ENCODE peak calls at places on chromosomes 13 and 19, in four cellular contexts. A is A172; F is T-helper 22 cell; N is stimulated activated CD8-positive, alpha-beta memory T cell treated with anti-CD3 and anti-CD28 coated beads, Interleukin-4, amount 100 ng/mL, for 24 hours. D is an unnamed sample.

GRCh38 chr13:101596803-101597202 is 144.3 kb downstream of the ITGBL1 start:
- DNase-seq in A (no peak), F (no peak), N (no peak), D (no peak)

GRCh38 chr19:48715276-48715675 is 4.2 kb downstream of the MAMSTR start:
- DNase-seq in F (no peak), A (no peak), N (no peak), D (peak; percentile 63)

GRCh38 chr19:474126-475078 is 13.6 kb upstream of the SHC2 start:
- DNase-seq in A (no peak), F (no peak), N (no peak), D (no peak)

GRCh38 chr13:79405501-79405830 is 589 bp downstream of the RBM26 start:
- DNase-seq in A (no peak), F (no peak), N (no peak), D (no peak)

GRCh38 chr19:2266183-2266993 is 10.2 kb upstream of the JSRP1 start:
- DNase-seq in N (no peak), F (no peak), A (no peak), D (peak; percentile 64)

GRCh38 chr13:52738719-52739467 is 727 bp downstream of the CNMD start:
- DNase-seq in F (no peak), N (no peak), A (no peak), D (no peak)

GRCh38 chr19:18712981-18713380 is 29.5 kb downstream of the CRTC1 start:
- DNase-seq in N (no peak), F (no peak), A (no peak), D (no peak)

GRCh38 chr19:28614634-28615545 is 598.1 kb downstream of the UQCRFS1 start:
- DNase-seq in N (no peak), F (no peak), A (no peak), D (no peak)

GRCh38 chr19:38849746-38850230 is at the start of gene HNRNPL:
- DNase-seq in F (no peak), A (no peak), N (peak; percentile 99), D (no peak)

GRCh38 chr19:40150170-40150569 is 41.1 kb upstream of the MAP3K10 start:
- DNase-seq in N (no peak), F (no peak), A (no peak), D (no peak)

GRCh38 chr19:16208847-16209246 is 11.1 kb downstream of the AP1M1 start:
- DNase-seq in F (no peak), A (no peak), N (no peak), D (no peak)

GRCh38 chr13:61275740-61276139 is 139.9 kb downstream of the PCDH20 start:
- DNase-seq in A (no peak), N (no peak), F (no peak), D (no peak)

GRCh38 chr13:99269627-99270252 is 11.6 kb upstream of the GPR18 start:
- DNase-seq in A (peak; percentile 54), F (no peak), N (no peak), D (no peak)

GRCh38 chr13:26664286-26664685 is 96.3 kb downstream of the GPR12 start:
- DNase-seq in N (no peak), F (no peak), A (no peak), D (no peak)

GRCh38 chr13:83178008-83178407 is 704.3 kb downstream of the SLITRK1 start:
- DNase-seq in N (no peak), F (no peak), A (no peak), D (no peak)

GRCh38 chr19:13969897-13970296 is 17.6 kb downstream of the DCAF15 start:
- DNase-seq in F (no peak), A (no peak), N (no peak), D (peak; percentile 65)

GRCh38 chr13:111005364-111005763 is 90.5 kb upstream of the ANKRD10 start:
- DNase-seq in A (peak; percentile 97), F (no peak), N (no peak), D (no peak)

GRCh38 chr19:50517704-50518075 is 4.0 kb upstream of the ASPDH start:
- DNase-seq in A (no peak), F (no peak), N (no peak), D (no peak)

GRCh38 chr19:8396563-8397203 is 6.5 kb downstream of the RAB11B start:
- DNase-seq in N (peak; percentile 55), F (peak; percentile 65), A (peak; percentile 57), D (peak; percentile 77)

GRCh38 chr13:98730441-98730840 is 22.0 kb downstream of the SLC15A1 start:
- DNase-seq in A (no peak), N (no peak), F (no peak), D (no peak)

GRCh38 chr19:11064831-11065303 is 24.4 kb upstream of the LDLR start:
- DNase-seq in A (peak; percentile 64), N (no peak), F (no peak), D (no peak)

GRCh38 chr13:40362502-40362901 is 303.9 kb downstream of the FOXO1 start:
- DNase-seq in F (no peak), N (no peak), A (peak; percentile 5), D (no peak)

GRCh38 chr13:83831796-83832195 is 50.5 kb downstream of the SLITRK1 start:
- DNase-seq in F (no peak), A (no peak), N (no peak), D (no peak)

GRCh38 chr19:53328967-53329366 is 4.6 kb upstream of the ZNF845 start:
- DNase-seq in F (no peak), N (peak; percentile 9), A (no peak), D (peak; percentile 58)

GRCh38 chr19:35436477-35437141 is 11.4 kb upstream of the FFAR2 start:
- DNase-seq in N (no peak), F (no peak), A (peak; percentile 64), D (peak; percentile 46)

GRCh38 chr13:30743319-30744055 is 8.1 kb downstream of the ALOX5AP start:
- DNase-seq in F (no peak), N (no peak), A (peak; percentile 96), D (no peak)

GRCh38 chr13:20159646-20160345 is 1.1 kb downstream of the GJA3 start:
- DNase-seq in N (no peak), A (peak; percentile 16), F (no peak), D (no peak)

GRCh38 chr19:2199215-2199614 is 35.5 kb downstream of the DOT1L start:
- DNase-seq in A (no peak), N (no peak), F (no peak), D (no peak)

GRCh38 chr19:19488041-19488874 is 27.1 kb downstream of the TSSK6 start:
- DNase-seq in N (no peak), A (peak; percentile 18), F (no peak), D (no peak)

GRCh38 chr13:113980489-113981064 is 6.7 kb upstream of the C13orf46 start:
- DNase-seq in A (no peak), N (no peak), F (no peak), D (no peak)

GRCh38 chr19:5096536-5096935 is 127.6 kb downstream of the KDM4B start:
- DNase-seq in N (no peak), A (no peak), F (no peak), D (no peak)

GRCh38 chr13:111337206-111337605 is 16.8 kb downstream of the TEX29 start:
- DNase-seq in A (peak; percentile 92), N (no peak), F (no peak), D (no peak)

D was measured in pancreas.